ENCODE peak calls at places on chromosomes 5 and 9, in six cellular contexts. X is mucosa of descending colon; P is ascending aorta; L is adipocyte; D is NT2/D1; C is CD4-positive, CD25-positive, alpha-beta regulatory T cell. F is an unnamed sample.

GRCh38 chr5:109862301-109862700 is 172.6 kb downstream of the MAN2A1 start:
- DNase-seq in X (no peak), P (no peak), L (no peak), D (no peak), C (no peak), F (no peak)

GRCh38 chr9:19828586-19828985 is 39.7 kb upstream of the SLC24A2 start:
- DNase-seq in X (no peak), P (no peak), L (no peak), D (no peak), C (no peak), F (no peak)

GRCh38 chr5:66989286-66989685 is 207.3 kb downstream of the CD180 start:
- DNase-seq in X (no peak), P (no peak), L (peak; percentile 40), D (no peak), C (no peak), F (no peak)

GRCh38 chr9:82883436-82883835 is 179.5 kb downstream of the RASEF start:
- DNase-seq in X (no peak), P (no peak), L (no peak), D (no peak), C (no peak), F (no peak)

GRCh38 chr9:122095010-122095767 is 2.1 kb upstream of the TTLL11 start:
- DNase-seq in X (no peak), P (peak; percentile 73), L (peak; percentile 76), D (peak; percentile 63), C (peak; percentile 21), F (peak; percentile 22)

GRCh38 chr9:79657891-79658290 is 86.1 kb downstream of the TLE4 start:
- DNase-seq in X (no peak), P (no peak), L (peak; percentile 41), D (no peak), C (no peak), F (no peak)

GRCh38 chr5:93607367-93608258 is 24.6 kb downstream of the NR2F1 start:
- DNase-seq in X (no peak), P (no peak), L (peak; percentile 85), D (no peak), C (peak; percentile 23), F (no peak)

GRCh38 chr5:52531105-52531504 is 256.6 kb upstream of the ITGA1 start:
- DNase-seq in X (no peak), P (no peak), L (no peak), D (no peak), C (no peak), F (no peak)

GRCh38 chr5:31197183-31197582 is 3.7 kb downstream of the CDH6 start:
- DNase-seq in X (no peak), P (no peak), L (peak; percentile 70), D (no peak), C (no peak), F (no peak)

GRCh38 chr9:129869585-129870501 is 34.6 kb downstream of the USP20 start:
- DNase-seq in X (no peak), P (no peak), L (no peak), D (no peak), C (no peak), F (peak; percentile 45)

GRCh38 chr5:53366245-53366644 is 114.2 kb upstream of the FST start:
- DNase-seq in X (no peak), P (no peak), L (no peak), D (no peak), C (no peak), F (no peak)

GRCh38 chr5:31604644-31605043 is 34.3 kb upstream of the PDZD2 start:
- DNase-seq in X (no peak), P (no peak), L (no peak), D (no peak), C (no peak), F (no peak)

GRCh38 chr5:126937796-126938195 is 92.6 kb downstream of the MARCHF3 start:
- DNase-seq in X (no peak), P (no peak), L (peak; percentile 31), D (no peak), C (no peak), F (no peak)

GRCh38 chr9:97629136-97629535 is 4.0 kb downstream of the TSTD2 start:
- DNase-seq in X (no peak), P (no peak), L (no peak), D (no peak), C (no peak), F (no peak)

GRCh38 chr9:34522971-34523797 is at the start of gene ENHO:
- DNase-seq in X (peak; percentile 89), P (peak; percentile 93), L (peak; percentile 95), D (peak; percentile 85), C (peak; percentile 82), F (peak; percentile 84)
- H3K4me3 ChIP-seq in X (no peak within 1 kb of the TSS), P (peak within 1 kb of the TSS; percentile 47), L (peak within 1 kb of the TSS; percentile 67), D (peak within 1 kb of the TSS; percentile 42), C (peak within 1 kb of the TSS; percentile 41), F (peak within 1 kb of the TSS; percentile 56)

DNA sequence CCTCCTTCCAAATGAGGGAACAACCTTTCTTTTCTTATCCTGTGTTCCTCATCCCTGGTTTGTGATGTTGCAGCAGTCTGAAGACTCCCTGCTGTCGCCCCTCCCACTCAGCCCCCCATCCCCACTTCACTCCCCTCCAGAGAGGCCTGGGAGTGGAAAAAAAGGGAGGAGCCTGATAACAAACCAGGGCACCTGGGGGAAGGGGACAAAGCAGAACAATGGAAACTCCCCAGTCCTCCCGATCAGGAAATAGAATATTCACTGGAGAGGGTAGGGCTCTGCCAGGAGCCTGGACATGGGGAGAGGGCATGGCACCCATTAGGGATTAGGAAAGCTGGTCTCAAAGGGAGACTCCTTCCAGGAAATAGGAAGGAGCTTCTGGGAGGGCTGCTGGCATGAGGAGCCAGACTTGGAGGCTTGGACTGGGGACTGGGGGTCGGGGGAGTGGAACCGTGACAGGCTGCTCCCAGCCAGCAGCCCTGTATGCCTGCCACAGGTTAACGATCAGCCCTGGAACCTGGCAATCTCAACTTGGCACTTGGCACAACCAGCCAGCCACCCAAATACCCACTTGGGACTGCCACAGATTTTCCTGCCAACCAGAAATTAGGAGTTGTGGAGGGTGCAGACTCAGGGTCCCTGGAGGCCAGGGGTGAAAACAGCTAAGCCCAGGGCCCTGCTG is 20.0 kb downstream of the PCDH1 start:
- DNase-seq in X (no peak), P (no peak), L (no peak), D (no peak), C (no peak), F (no peak)
- H3K4me3 ChIP-seq in X (no peak overlapping the region), P (no peak overlapping the region), L (no peak overlapping the region), D (no peak overlapping the region), C (no peak overlapping the region), F (no peak overlapping the region)

GRCh38 chr5:9063615-9064245 is 482.1 kb downstream of the SEMA5A start:
- DNase-seq in X (no peak), P (no peak), L (peak; percentile 23), D (no peak), C (no peak), F (no peak)
- H3K4me3 ChIP-seq in X (no peak overlapping the region), P (no peak overlapping the region), L (no peak overlapping the region), D (no peak overlapping the region), C (no peak overlapping the region), F (no peak overlapping the region)

GRCh38 chr5:179858586-179859427 is at the start of gene MRNIP:
- DNase-seq in X (peak; percentile 98), P (peak; percentile 98), L (peak; percentile 99), D (peak; percentile 78), C (peak; percentile 77), F (peak; percentile 89)

GRCh38 chr5:179854356-179854755 is 4.3 kb downstream of the MRNIP start:
- DNase-seq in X (no peak), P (no peak), L (no peak), D (no peak), C (no peak), F (no peak)

GRCh38 chr5:179858241-179858585 is 404 bp downstream of the MRNIP start:
- DNase-seq in X (no peak), P (no peak), L (peak; percentile 68), D (no peak), C (peak; percentile 36), F (no peak)

GRCh38 chr5:179852993-179853547 is 5.5 kb downstream of the MRNIP start:
- DNase-seq in X (no peak), P (no peak), L (no peak), D (no peak), C (no peak), F (no peak)
- H3K4me3 ChIP-seq in X (no peak overlapping the region), P (no peak overlapping the region), L (no peak overlapping the region), D (no peak overlapping the region), C (no peak overlapping the region), F (no peak overlapping the region)

GRCh38 chr5:137888875-137889759 is at the start of gene PKD2L2:
- DNase-seq in X (peak; percentile 89), P (peak; percentile 90), L (peak; percentile 47), D (peak; percentile 43), C (peak; percentile 67), F (peak; percentile 77)
- H3K4me3 ChIP-seq in X (no peak within 1 kb of the TSS), P (peak within 1 kb of the TSS; percentile 62), L (peak within 1 kb of the TSS; percentile 80), D (peak within 1 kb of the TSS; percentile 34), C (peak within 1 kb of the TSS; percentile 91), F (peak within 1 kb of the TSS; percentile 58)

F was measured in CD8-positive, alpha-beta memory T cell.